ENCODE peak calls at places on chromosomes 11 and 22, in nine cellular contexts. R is colonic mucosa, F is aorta, Z is neuronal stem cell, C is right lobe of liver, Q is heart left ventricle, P is cardiac fibroblast, J is SJSA1, T is bronchial epithelial cell. W is an unnamed sample.

GRCh38 chr11:65236194-65237059 is 25.3 kb upstream of the POLA2 start:
- DNase-seq in R (no peak), F (no peak), Z (no peak), C (no peak), Q (no peak), P (no peak), J (no peak), T (no peak), W (no peak)

GRCh38 chr11:74492974-74493815 is at the start of gene LIPT2:
- DNase-seq in R (peak; percentile 98), F (peak; percentile 98), Z (peak; percentile 94), C (peak; percentile 99), Q (peak; percentile 98), P (peak; percentile 97), J (peak; percentile 78), T (peak; percentile 94), W (peak; percentile 96)

GRCh38 chr11:133934599-133935550 is 21.9 kb downstream of the IGSF9B start:
- DNase-seq in R (peak; percentile 47), F (no peak), Z (peak; percentile 69), C (no peak), Q (peak; percentile 92), P (peak; percentile 30), J (no peak), T (peak; percentile 73), W (no peak)

GRCh38 chr11:120773501-120774031 is 250.3 kb upstream of the TBCEL start:
- DNase-seq in R (peak; percentile 38), F (no peak), Z (no peak), C (no peak), Q (no peak), P (peak; percentile 63), J (peak; percentile 56), T (peak; percentile 1), W (no peak)

GRCh38 chr11:33778682-33779081 is 4.4 kb upstream of the FBXO3 start:
- DNase-seq in R (no peak), F (no peak), Z (no peak), C (no peak), Q (no peak), P (peak; percentile 69), J (peak; percentile 19), T (no peak), W (no peak)

GRCh38 chr11:118055966-118056365 is 20.9 kb upstream of the TMPRSS4 start:
- DNase-seq in R (no peak), F (no peak), Z (no peak), C (no peak), Q (no peak), P (no peak), J (no peak), T (no peak), W (no peak)

GRCh38 chr22:32661737-32662586 is 139.5 kb upstream of the TIMP3 start:
- DNase-seq in R (no peak), F (no peak), Z (no peak), C (no peak), Q (no peak), P (peak; percentile 15), J (no peak), T (no peak), W (no peak)

GRCh38 chr11:69275178-69275577 is 18.8 kb upstream of the MYEOV start:
- DNase-seq in R (no peak), F (no peak), Z (no peak), C (no peak), Q (no peak), P (no peak), J (no peak), T (no peak), W (no peak)

GRCh38 chr22:38924197-38924952 is 33.0 kb upstream of the APOBEC3A start:
- DNase-seq in R (peak; percentile 90), F (peak; percentile 88), Z (no peak), C (peak; percentile 75), Q (peak; percentile 85), P (peak; percentile 82), J (peak; percentile 78), T (peak; percentile 79), W (peak; percentile 79)
- H3K4me3 ChIP-seq in R (no peak overlapping the region), F (no peak overlapping the region), Z (no peak overlapping the region), C (no peak overlapping the region), Q (peak overlapping the region; percentile 28), P (peak overlapping the region; percentile 5), J (no peak overlapping the region), T (no peak overlapping the region), W (no peak overlapping the region)

GRCh38 chr22:46079861-46080821 is 70.2 kb upstream of the PPARA start:
- DNase-seq in R (no peak), F (peak; percentile 94), Z (no peak), C (peak; percentile 52), Q (peak; percentile 89), P (peak; percentile 94), J (peak; percentile 100), T (no peak), W (no peak)

GRCh38 chr22:46081036-46081830 is 69.1 kb upstream of the PPARA start:
- DNase-seq in R (no peak), F (peak; percentile 58), Z (no peak), C (peak; percentile 20), Q (peak; percentile 36), P (no peak), J (peak; percentile 77), T (no peak), W (no peak)

GRCh38 chr22:46082633-46083032 is 67.7 kb upstream of the PPARA start:
- DNase-seq in R (no peak), F (no peak), Z (no peak), C (no peak), Q (no peak), P (peak; percentile 46), J (peak; percentile 73), T (no peak), W (no peak)

GRCh38 chr22:46083383-46084350 is 66.7 kb upstream of the PPARA start:
- DNase-seq in R (no peak), F (peak; percentile 42), Z (no peak), C (peak; percentile 11), Q (peak; percentile 27), P (no peak), J (peak; percentile 65), T (no peak), W (no peak)

GRCh38 chr22:46081831-46082210 is 68.5 kb upstream of the PPARA start:
- DNase-seq in R (no peak), F (peak; percentile 47), Z (no peak), C (peak; percentile 12), Q (peak; percentile 38), P (no peak), J (no peak), T (no peak), W (no peak)
- H3K4me3 ChIP-seq in R (peak overlapping the region; percentile 6), F (peak overlapping the region; percentile 30), Z (no peak overlapping the region), C (peak overlapping the region; percentile 10), Q (peak overlapping the region; percentile 97), P (no peak overlapping the region), J (peak overlapping the region; percentile 88), T (no peak overlapping the region), W (no peak overlapping the region)

DNA sequence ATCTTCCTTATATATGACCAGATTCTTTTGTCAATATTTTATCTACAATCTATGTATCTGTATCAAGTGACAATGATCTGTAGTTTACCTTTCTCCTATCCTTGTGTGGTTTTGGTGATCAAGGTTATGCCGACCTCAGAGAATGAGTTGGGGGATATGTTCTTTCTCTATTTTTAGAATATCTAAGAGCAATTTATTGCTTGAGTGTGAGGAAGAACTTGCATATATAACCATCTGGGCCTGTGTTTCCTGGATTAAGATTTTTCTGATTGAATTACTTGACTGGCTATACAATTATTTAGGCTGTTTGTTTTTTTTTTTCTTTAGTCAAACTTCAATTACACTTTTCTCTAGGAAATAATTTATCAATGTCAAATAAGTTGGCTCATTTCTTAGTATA is 14.0 kb upstream of the C22orf39 start:
- DNase-seq in R (no peak), F (no peak), Z (no peak), C (no peak), Q (no peak), P (no peak), J (no peak), T (no peak), W (no peak)
- H3K4me3 ChIP-seq in R (no peak overlapping the region), F (no peak overlapping the region), Z (no peak overlapping the region), C (no peak overlapping the region), Q (no peak overlapping the region), P (no peak overlapping the region), J (no peak overlapping the region), T (no peak overlapping the region), W (no peak overlapping the region)

DNA sequence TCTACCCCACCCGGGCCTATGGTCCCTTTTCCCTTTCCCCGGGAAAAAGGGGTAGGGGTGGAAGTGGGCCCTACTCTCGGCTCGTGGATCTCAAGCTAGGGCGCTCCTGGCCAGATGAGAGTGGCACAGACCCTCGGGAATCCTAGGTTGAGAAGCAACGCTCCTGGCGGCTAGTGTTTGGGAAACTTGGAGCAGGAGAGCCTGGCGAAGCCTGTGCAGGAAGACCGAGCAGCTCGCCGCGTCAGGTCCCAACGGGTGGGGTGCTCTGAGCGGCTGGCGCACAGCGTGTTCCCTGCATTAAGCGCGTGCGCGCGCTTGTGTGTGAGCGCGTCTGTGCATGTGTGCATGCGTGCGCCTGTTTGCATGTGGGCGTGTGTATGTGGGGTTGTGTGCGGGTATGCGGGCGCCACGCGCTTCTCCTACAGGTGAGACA is 7.1 kb upstream of the FLI1 start:
- DNase-seq in R (no peak), F (peak; percentile 73), Z (no peak), C (peak; percentile 61), Q (peak; percentile 64), P (peak; percentile 57), J (no peak), T (peak; percentile 71), W (no peak)
- H3K4me3 ChIP-seq in R (peak overlapping the region; percentile 32), F (no peak overlapping the region), Z (peak overlapping the region; percentile 11), C (peak overlapping the region; percentile 16), Q (peak overlapping the region; percentile 54), P (peak overlapping the region; percentile 43), J (no peak overlapping the region), T (peak overlapping the region; percentile 31), W (peak overlapping the region; percentile 4)

DNA sequence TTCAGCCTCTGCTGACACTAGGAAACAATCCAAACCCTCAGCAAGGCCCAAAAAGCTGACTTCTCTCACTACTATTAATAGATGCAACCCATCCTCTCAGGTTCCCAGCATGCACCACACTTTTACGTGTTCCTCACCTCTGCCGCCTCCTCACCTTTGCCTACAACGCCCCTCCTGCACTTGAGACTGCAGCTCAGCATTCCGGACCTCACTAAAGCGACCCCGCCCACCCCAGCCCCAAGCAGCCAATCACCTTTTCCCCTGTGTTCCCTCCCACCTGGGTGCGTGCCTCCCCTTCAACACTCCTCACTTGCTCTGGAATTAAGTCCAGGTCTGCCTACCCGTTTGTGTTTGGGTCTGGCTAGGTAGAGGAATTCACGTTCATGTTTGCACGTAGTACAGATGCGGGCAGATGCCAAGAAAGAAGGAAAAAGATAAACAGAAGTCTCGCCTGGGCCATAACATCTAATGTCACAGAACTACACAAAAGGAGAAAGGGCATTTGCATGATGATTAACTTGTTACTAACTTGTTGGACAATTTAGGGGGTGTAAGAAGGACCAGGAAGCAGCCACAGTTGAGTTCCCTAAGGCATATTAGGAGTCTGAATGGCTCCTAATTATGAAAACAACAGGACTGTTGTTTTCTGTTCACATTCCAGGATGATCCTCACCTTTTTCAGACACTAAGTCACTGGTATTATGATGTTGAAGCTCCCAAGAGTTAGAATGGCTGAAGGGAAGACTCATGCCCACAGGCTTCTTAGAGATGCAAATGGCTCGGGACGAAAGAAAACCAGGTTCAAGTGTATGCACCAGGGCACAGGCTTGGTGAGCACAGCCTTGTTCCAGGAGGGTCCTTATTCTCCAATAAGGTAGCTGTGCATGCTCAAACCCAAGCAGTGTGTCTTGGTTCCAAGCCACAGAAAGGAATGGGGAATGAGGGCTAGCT is 102.2 kb downstream of the MICAL3 start:
- DNase-seq in R (peak; percentile 58), F (no peak), Z (no peak), C (peak; percentile 64), Q (peak; percentile 72), P (no peak), J (no peak), T (peak; percentile 82), W (no peak)
- H3K4me3 ChIP-seq in R (no peak overlapping the region), F (no peak overlapping the region), Z (no peak overlapping the region), C (no peak overlapping the region), Q (no peak overlapping the region), P (no peak overlapping the region), J (no peak overlapping the region), T (no peak overlapping the region), W (no peak overlapping the region)

GRCh38 chr11:114440971-114441810 is 1.9 kb downstream of the REXO2 start:
- DNase-seq in R (no peak), F (no peak), Z (no peak), C (no peak), Q (no peak), P (no peak), J (no peak), T (no peak), W (no peak)
- H3K4me3 ChIP-seq in R (no peak overlapping the region), F (peak overlapping the region; percentile 23), Z (no peak overlapping the region), C (no peak overlapping the region), Q (peak overlapping the region; percentile 92), P (peak overlapping the region; percentile 99), J (no peak overlapping the region), T (no peak overlapping the region), W (no peak overlapping the region)